ENCODE peak calls at places on chromosomes 6 and 20, in eight cellular contexts. D is right atrium auricular region, K is IMR-90, O is HFF-Myc, A is astrocyte of the spinal cord, U is gastrocnemius medialis, E is fibroblast of lung, R is bronchial epithelial cell. T is an unnamed sample.
A peak's percentile ranks its signal among the peaks of the same experiment; 100 is the strongest.

GRCh38 chr6:31058128-31058894 is 48.0 kb downstream of the MUC22 start:
- DNase-seq in D (no peak), K (peak; percentile 98), O (peak; percentile 84), A (peak; percentile 93), U (no peak), E (peak; percentile 94), R (peak; percentile 98), T (peak; percentile 63)

GRCh38 chr6:40907198-40907701 is 131.8 kb downstream of the UNC5CL start:
- DNase-seq in D (no peak), K (peak; percentile 9), O (no peak), A (peak; percentile 32), U (no peak), E (peak; percentile 9), R (peak; percentile 93), T (no peak)

GRCh38 chr20:53804920-53805894 is 211.6 kb upstream of the ZNF217 start:
- DNase-seq in D (no peak), K (no peak), O (no peak), A (no peak), U (no peak), E (no peak), R (peak; percentile 48), T (no peak)

GRCh38 chr6:117547688-117548621 is 54.4 kb downstream of the GOPC start:
- DNase-seq in D (peak; percentile 75), K (peak; percentile 54), O (peak; percentile 42), A (peak; percentile 49), U (peak; percentile 77), E (peak; percentile 46), R (no peak), T (no peak)

GRCh38 chr6:11164717-11165646 is 53.5 kb upstream of the ERVFRD-1 start:
- DNase-seq in D (no peak), K (no peak), O (no peak), A (no peak), U (no peak), E (no peak), R (no peak), T (no peak)

GRCh38 chr20:37987602-37988290 is 45.5 kb downstream of the TTI1 start:
- DNase-seq in D (no peak), K (no peak), O (no peak), A (no peak), U (no peak), E (no peak), R (no peak), T (no peak)

GRCh38 chr6:47456536-47456975 is 21.0 kb upstream of the CD2AP start:
- DNase-seq in D (no peak), K (no peak), O (no peak), A (no peak), U (no peak), E (no peak), R (no peak), T (no peak)

GRCh38 chr6:4351857-4352669 is 216.7 kb upstream of the ECI2 start:
- DNase-seq in D (peak; percentile 88), K (peak; percentile 95), O (no peak), A (peak; percentile 93), U (peak; percentile 71), E (peak; percentile 95), R (peak; percentile 85), T (peak; percentile 76)

GRCh38 chr6:7262037-7262461 is 51.0 kb downstream of the SSR1 start:
- DNase-seq in D (no peak), K (no peak), O (no peak), A (no peak), U (no peak), E (no peak), R (no peak), T (no peak)

GRCh38 chr6:141169419-141169818 is 963.3 kb upstream of the GJE1 start:
- DNase-seq in D (no peak), K (peak; percentile 77), O (peak; percentile 7), A (peak; percentile 78), U (no peak), E (peak; percentile 47), R (no peak), T (peak; percentile 14)

GRCh38 chr6:75609639-75610590 is 8.2 kb downstream of the SENP6 start:
- DNase-seq in D (no peak), K (peak; percentile 77), O (peak; percentile 29), A (peak; percentile 44), U (peak; percentile 5), E (peak; percentile 18), R (peak; percentile 15), T (no peak)

GRCh38 chr6:52335576-52335975 is 26.4 kb upstream of the PAQR8 start:
- DNase-seq in D (no peak), K (no peak), O (no peak), A (no peak), U (no peak), E (no peak), R (no peak), T (no peak)

DNA sequence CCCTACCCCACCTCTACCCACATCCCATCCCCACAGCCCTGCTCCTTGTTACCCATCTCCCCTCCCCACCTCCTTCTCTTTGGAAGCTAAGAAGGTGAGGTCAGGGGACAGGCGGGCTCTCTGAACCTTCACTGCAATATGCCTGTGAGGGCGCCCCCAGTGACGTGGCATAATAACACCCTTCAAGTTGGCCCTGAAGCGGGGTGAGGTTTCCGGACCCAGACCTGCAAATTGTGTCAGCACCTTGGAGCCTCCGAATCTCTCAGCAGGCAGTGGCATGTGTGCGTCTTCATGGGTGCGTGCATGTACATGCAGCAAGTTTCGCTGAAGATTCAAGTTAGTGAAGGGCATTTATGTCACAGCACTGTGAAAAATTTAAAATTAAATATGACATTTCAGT is 114.6 kb downstream of the SOBP start:
- DNase-seq in D (no peak), K (no peak), O (no peak), A (no peak), U (no peak), E (no peak), R (peak; percentile 85), T (no peak)
- TF ChIP-seq CTCF in D (no peak), K (no peak), O (no peak), A (no peak), U (no peak), E (no peak), R (peak; percentile 16), T (no peak)

GRCh38 chr20:35739294-35740163 is 2.5 kb downstream of the RBM39 start:
- DNase-seq in D (no peak), K (peak; percentile 50), O (no peak), A (peak; percentile 34), U (no peak), E (peak; percentile 53), R (peak; percentile 63), T (no peak)
- TF ChIP-seq CTCF in D (no peak), K (peak; percentile 31), O (no peak), A (peak; percentile 24), U (no peak), E (no peak), R (peak; percentile 21), T (peak; percentile 23)

DNA sequence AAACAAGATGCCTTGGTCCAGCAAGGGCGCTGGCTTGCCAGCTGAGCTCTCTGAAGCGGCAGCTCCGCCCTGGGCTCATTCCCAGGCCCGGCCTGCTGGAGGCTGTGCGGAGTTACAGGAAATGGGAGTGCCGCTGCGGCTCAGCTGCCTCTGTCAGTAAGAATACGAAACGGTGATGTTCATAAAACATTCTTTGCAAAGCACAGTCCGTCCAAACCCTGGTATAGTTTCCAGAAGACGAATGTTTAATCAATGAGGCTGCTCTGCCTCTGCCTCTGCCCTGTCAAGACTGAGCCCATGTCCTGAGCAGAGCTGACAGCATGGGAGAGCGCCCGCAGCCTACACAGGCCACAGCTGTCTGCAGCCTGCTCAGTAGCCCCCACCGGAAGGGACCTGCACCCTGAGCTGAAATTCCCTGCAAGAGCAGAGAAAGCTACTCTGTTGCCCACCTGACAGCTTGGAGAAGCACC is 153.3 kb upstream of the SNX9 start:
- DNase-seq in D (peak; percentile 93), K (peak; percentile 71), O (no peak), A (peak; percentile 73), U (peak; percentile 66), E (peak; percentile 83), R (peak; percentile 37), T (peak; percentile 61)
- TF ChIP-seq CTCF in D (no peak), K (peak; percentile 29), O (no peak), A (peak; percentile 23), U (no peak), E (peak; percentile 10), R (peak; percentile 17), T (peak; percentile 34)

GRCh38 chr20:36462440-36463211 is 78.7 kb upstream of the MYL9 start:
- DNase-seq in D (peak; percentile 88), K (peak; percentile 60), O (no peak), A (peak; percentile 42), U (peak; percentile 71), E (peak; percentile 55), R (peak; percentile 46), T (no peak)

GRCh38 chr20:36467076-36467999 is 74.0 kb upstream of the MYL9 start:
- DNase-seq in D (peak; percentile 76), K (no peak), O (no peak), A (peak; percentile 43), U (no peak), E (peak; percentile 42), R (peak; percentile 60), T (no peak)

GRCh38 chr20:36463212-36464061 is 77.9 kb upstream of the MYL9 start:
- DNase-seq in D (no peak), K (no peak), O (no peak), A (no peak), U (peak; percentile 38), E (no peak), R (no peak), T (no peak)

GRCh38 chr20:36466089-36466488 is 75.2 kb upstream of the MYL9 start:
- DNase-seq in D (no peak), K (no peak), O (no peak), A (no peak), U (no peak), E (no peak), R (no peak), T (no peak)

GRCh38 chr20:36465109-36466080 is 75.9 kb upstream of the MYL9 start:
- DNase-seq in D (peak; percentile 86), K (peak; percentile 88), O (no peak), A (peak; percentile 91), U (peak; percentile 40), E (peak; percentile 78), R (peak; percentile 79), T (peak; percentile 65)
- TF ChIP-seq CTCF in D (no peak), K (no peak), O (no peak), A (no peak), U (no peak), E (no peak), R (no peak), T (no peak)

DNA sequence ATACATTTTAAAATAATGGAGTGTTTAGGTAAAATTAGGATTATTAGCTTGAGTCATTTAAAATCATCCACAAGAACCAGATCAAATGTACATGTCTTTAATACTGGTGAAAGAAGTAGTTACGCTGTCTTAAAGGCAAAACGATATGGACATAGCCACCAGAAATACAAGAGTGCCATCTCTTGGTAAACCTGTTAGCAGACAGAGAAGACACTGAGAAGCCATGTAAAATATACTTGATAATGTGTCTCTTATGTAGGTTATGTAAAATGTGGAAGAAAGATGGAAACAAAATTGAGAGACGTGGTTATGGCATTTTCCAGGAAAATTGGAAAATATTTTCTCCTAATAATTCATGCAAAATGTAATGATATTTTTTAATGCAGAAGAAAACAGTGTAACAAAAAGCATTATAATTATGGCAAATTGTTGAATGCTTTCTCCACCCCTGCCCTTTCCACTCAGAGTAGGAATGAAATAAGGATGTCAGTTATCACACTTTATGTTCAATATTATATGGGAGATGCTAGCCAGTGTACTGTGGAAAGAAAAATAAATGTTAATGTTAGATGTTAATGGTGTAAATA is 12.2 kb upstream of the SLC17A2 start:
- DNase-seq in D (no peak), K (peak; percentile 55), O (peak; percentile 21), A (peak; percentile 39), U (no peak), E (peak; percentile 82), R (peak; percentile 57), T (no peak)
- TF ChIP-seq CTCF in D (peak; percentile 28), K (peak; percentile 69), O (peak; percentile 38), A (peak; percentile 38), U (no peak), E (peak; percentile 49), R (peak; percentile 45), T (peak; percentile 62)

T was measured in AG09319.